ENCODE peak calls at places on chromosomes 4 and X, in four cellular contexts. X, Y, S and Q are unnamed samples.

GRCh38 chrX:155048997-155049619 is 21.8 kb downstream of the CMC4 start:
- DNase-seq in X (no peak), Y (peak), S (peak), Q (no peak)

GRCh38 chrX:133068461-133068860 is 28.4 kb downstream of the USP26 start:
- DNase-seq in X (no peak), Y (no peak), S (no peak), Q (no peak)

GRCh38 chr4:83172371-83172770 is 57.8 kb upstream of the PLAC8 start:
- DNase-seq in X (no peak), Y (no peak), S (no peak), Q (no peak)

GRCh38 chr4:80069108-80069836 is 3.8 kb downstream of the ANTXR2 start:
- DNase-seq in X (no peak), Y (no peak), S (no peak), Q (no peak)

GRCh38 chr4:185039508-185040273 is 21.4 kb downstream of the HELT start:
- DNase-seq in X (peak), Y (peak), S (peak), Q (no peak)

GRCh38 chrX:147069926-147070325 is 255.4 kb upstream of the CXorf51A start:
- DNase-seq in X (no peak), Y (no peak), S (no peak), Q (no peak)

GRCh38 chrX:18894156-18894555 is 89.8 kb downstream of the PHKA2 start:
- DNase-seq in X (no peak), Y (no peak), S (no peak), Q (no peak)

GRCh38 chr4:2500547-2500946 is 31.6 kb downstream of the RNF4 start:
- DNase-seq in X (no peak), Y (no peak), S (no peak), Q (no peak)

GRCh38 chr4:124386163-124386562 is 326.4 kb downstream of the ANKRD50 start:
- DNase-seq in X (no peak), Y (no peak), S (no peak), Q (no peak)

GRCh38 chr4:128379860-128380259 is 92.2 kb upstream of the PGRMC2 start:
- DNase-seq in X (no peak), Y (peak), S (peak), Q (no peak)

GRCh38 chr4:148998719-148999118 is 556.5 kb upstream of the NR3C2 start:
- DNase-seq in X (no peak), Y (no peak), S (peak), Q (no peak)

GRCh38 chrX:88101968-88102367 is 584.4 kb downstream of the KLHL4 start:
- DNase-seq in X (no peak), Y (no peak), S (no peak), Q (no peak)

GRCh38 chr4:5568931-5569330 is 139.4 kb downstream of the EVC2 start:
- DNase-seq in X (no peak), Y (no peak), S (no peak), Q (no peak)

DNA sequence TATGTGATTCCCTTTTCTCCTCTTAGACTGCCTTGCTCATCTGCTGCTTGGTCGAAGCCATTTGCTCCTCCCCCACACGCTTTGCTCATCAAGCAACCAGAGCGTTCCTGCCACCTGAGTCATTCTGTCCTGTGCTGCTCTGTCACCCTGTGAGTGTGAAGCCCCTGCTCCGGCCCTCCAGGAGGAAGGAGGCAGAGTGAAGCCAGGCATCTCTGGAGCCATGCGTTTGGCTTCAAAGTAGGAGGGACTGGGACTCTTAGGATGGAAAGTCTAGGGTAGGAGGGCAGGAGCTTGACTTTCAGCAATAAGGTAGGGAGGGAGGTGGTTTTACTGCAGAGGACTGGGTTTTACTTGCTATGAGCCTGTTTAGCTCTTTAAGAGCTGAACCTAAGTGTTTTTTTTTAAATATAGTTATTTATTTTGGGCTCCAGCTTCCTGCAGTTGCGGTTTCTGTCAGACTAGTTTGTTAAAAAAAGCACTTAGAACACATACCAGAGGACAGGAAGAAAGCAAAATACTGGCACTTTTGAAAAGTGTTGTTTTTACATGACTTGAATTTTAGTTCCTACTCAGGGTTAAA is 63.6 kb downstream of the SPINK2 start:
- DNase-seq in X (no peak), Y (peak), S (no peak), Q (no peak)
- TF ChIP-seq POLR2AphosphoS5 in X (no peak), Y (no peak), S (no peak), Q (no peak)

DNA sequence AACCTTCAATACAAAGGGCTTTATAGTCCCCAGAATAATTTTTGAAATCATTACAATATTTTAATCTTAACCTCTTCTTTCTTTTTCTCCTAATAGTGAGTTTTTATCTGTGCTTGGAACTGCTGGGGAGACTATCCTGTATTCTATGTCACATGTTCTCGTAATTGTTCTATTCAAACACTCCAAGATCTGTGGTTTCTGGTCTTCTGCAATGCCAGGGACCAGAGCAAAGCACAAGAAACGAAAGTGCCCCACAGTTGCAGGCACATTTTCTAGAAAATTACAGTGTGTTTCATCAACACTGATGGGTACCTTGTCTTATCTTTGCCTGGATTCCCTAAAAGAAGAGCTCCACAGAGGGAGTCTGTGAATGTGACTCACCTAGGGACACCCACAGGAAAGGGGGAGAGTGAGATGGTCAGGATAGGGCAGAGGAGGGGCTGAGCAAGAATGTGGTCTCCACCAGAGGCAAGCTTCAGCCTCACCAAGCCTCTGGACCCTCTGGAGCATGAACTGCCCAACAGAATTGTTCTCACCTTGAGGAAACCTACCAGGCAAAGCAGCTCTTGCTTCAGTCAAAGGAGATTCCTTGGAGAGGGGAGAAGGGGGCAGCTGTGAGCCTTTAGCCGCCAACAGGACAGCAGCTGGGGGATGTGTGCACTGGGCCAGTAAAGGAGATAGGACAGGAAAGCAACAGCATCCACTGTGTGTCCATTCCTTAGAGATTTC is 25.9 kb downstream of the UNC5C start:
- DNase-seq in X (no peak), Y (no peak), S (no peak), Q (no peak)
- H3K27ac ChIP-seq in X (no peak), Y (no peak), S (peak), Q (no peak)

DNA sequence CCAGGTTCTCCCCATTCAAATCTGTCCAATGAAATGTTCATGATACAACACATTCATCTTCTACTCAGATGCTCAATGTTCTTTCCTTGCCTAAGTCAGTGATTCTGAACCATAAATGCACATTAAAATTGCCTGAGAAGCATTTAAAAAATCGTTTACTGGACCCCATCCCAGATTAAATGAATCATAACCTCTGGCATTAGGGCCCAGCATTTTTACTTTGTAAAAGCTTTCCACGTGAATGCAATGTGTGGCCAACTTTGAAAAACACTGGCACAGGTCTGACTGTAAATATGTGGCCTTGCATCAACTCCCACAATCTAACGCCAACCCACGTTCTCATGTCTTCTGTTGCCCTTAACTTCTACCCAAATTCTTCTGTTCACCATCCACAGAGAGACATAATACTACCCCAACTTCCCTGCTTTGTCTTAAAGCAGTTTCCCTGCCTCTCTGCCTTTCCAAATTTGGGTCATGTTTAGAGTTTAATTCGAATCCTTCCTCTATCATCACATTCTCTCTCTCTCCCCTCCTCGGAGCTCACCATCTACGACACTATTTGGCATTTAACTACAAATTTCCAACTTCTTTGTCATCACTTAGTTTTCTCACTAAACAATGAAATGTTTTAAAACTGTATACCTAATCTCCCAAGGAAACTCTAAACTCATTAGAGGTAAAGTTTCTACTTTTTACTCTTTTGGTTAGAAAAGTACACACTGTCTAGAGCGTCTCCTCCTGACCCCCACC is 78.7 kb downstream of the PRKG2 start:
- DNase-seq in X (no peak), Y (no peak), S (no peak), Q (no peak)
- TF ChIP-seq POLR2AphosphoS5 in X (no peak), Y (no peak), S (no peak), Q (no peak)

DNA sequence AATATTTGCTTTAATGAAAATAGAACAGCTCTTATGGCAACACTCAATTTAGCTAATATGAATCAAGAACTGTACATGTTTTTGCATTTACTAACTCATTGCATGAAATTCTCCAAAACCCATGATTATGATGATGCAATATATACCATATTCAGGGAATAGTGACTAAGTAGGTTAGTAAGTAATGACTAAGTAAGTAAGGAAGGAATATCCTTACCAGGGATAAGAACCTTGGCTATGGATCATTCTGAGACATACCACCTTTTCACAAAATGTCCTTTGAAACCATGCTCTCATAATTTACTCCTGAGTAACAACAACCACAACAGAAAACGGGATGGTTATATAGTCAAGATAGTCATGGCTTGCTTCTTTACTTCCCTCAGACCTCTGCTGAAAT is 1513.0 kb downstream of the STIM2 start:
- DNase-seq in X (no peak), Y (no peak), S (no peak), Q (no peak)
- H3K27ac ChIP-seq in X (no peak), Y (no peak), S (no peak), Q (no peak)

GRCh38 chr4:74395633-74396032 is 30.7 kb downstream of the EREG start:
- DNase-seq in X (no peak), Y (no peak), S (no peak), Q (no peak)

GRCh38 chr4:74391890-74392478 is 27.0 kb downstream of the EREG start:
- DNase-seq in X (no peak), Y (no peak), S (no peak), Q (no peak)

GRCh38 chr4:74391346-74391745 is 26.4 kb downstream of the EREG start:
- DNase-seq in X (no peak), Y (no peak), S (no peak), Q (no peak)

GRCh38 chr4:74397748-74398426 is 32.9 kb downstream of the EREG start:
- DNase-seq in X (no peak), Y (no peak), S (no peak), Q (no peak)

GRCh38 chr4:74394476-74395136 is 29.7 kb downstream of the EREG start:
- DNase-seq in X (no peak), Y (no peak), S (no peak), Q (no peak)
- TF ChIP-seq POLR2AphosphoS5 in X (no peak), Y (no peak), S (no peak), Q (no peak)